ENCODE peak calls at places on chromosomes 16 and 17, in four cellular contexts. Z is A549, F is GM12878, E is K562. C is an unnamed sample.

GRCh38 chr16:86722970-86723369 is 144.6 kb downstream of the FOXL1 start:
- DNase-seq in Z (no peak), F (no peak), E (no peak), C (no peak)

GRCh38 chr16:1105888-1106620 is 10.0 kb upstream of the C1QTNF8 start:
- DNase-seq in Z (peak), F (no peak), E (peak), C (peak)

GRCh38 chr17:6995500-6996255 is at the start of gene ALOX12:
- DNase-seq in Z (no peak), F (no peak), E (no peak), C (peak)

GRCh38 chr16:63876096-63876495 is 1245.8 kb downstream of the CDH11 start:
- DNase-seq in Z (no peak), F (no peak), E (no peak), C (no peak)

GRCh38 chr17:37054894-37055293 is 106.1 kb downstream of the AATF start:
- DNase-seq in Z (no peak), F (no peak), E (no peak), C (no peak)

GRCh38 chr16:67760831-67761230 is 41.7 kb upstream of the GFOD2 start:
- DNase-seq in Z (no peak), F (no peak), E (no peak), C (no peak)

GRCh38 chr17:10649031-10649430 is 8.1 kb downstream of the MYH3 start:
- DNase-seq in Z (no peak), F (no peak), E (no peak), C (no peak)

GRCh38 chr17:79915850-79916430 is 76.7 kb upstream of the CBX4 start:
- DNase-seq in Z (peak), F (no peak), E (peak), C (peak)

GRCh38 chr17:17691468-17692263 is 10.4 kb downstream of the RAI1 start:
- DNase-seq in Z (no peak), F (peak), E (no peak), C (no peak)

GRCh38 chr17:52410781-52411180 is 252.3 kb upstream of the CA10 start:
- DNase-seq in Z (no peak), F (no peak), E (no peak), C (no peak)

GRCh38 chr17:51124641-51125503 is 4.2 kb upstream of the SPAG9 start:
- DNase-seq in Z (no peak), F (no peak), E (no peak), C (no peak)

GRCh38 chr16:28211758-28212531 is at the start of gene XPO6:
- DNase-seq in Z (peak), F (no peak), E (peak), C (peak)

GRCh38 chr17:78783711-78784396 is 1.8 kb upstream of the CYTH1 start:
- DNase-seq in Z (no peak), F (no peak), E (peak), C (no peak)

GRCh38 chr16:31131841-31132271 is 3.7 kb downstream of the PRSS8 start:
- DNase-seq in Z (no peak), F (no peak), E (no peak), C (no peak)

GRCh38 chr16:30924086-30924714 is 828 bp downstream of the FBXL19 start:
- DNase-seq in Z (no peak), F (no peak), E (peak), C (peak)

GRCh38 chr17:61410555-61411089 is 11.0 kb downstream of the TBX2 start:
- DNase-seq in Z (peak), F (no peak), E (no peak), C (peak)

GRCh38 chr16:77905356-77905920 is 116.9 kb upstream of the CLEC3A start:
- DNase-seq in Z (peak), F (no peak), E (no peak), C (no peak)

GRCh38 chr16:30839523-30840227 is 52.7 kb upstream of the ZNF629 start:
- DNase-seq in Z (no peak), F (no peak), E (no peak), C (no peak)

GRCh38 chr17:66087073-66087472 is 104.9 kb downstream of the CEP112 start:
- DNase-seq in Z (no peak), F (no peak), E (no peak), C (no peak)

GRCh38 chr17:34146440-34147043 is 108.5 kb upstream of the CCL2 start:
- DNase-seq in Z (peak), F (no peak), E (peak), C (peak)

GRCh38 chr16:83915081-83915480 is 16.2 kb downstream of the MLYCD start:
- DNase-seq in Z (no peak), F (no peak), E (no peak), C (no peak)

GRCh38 chr17:3919123-3919624 is 2.9 kb upstream of the P2RX1 start:
- DNase-seq in Z (no peak), F (no peak), E (no peak), C (no peak)

GRCh38 chr17:9937164-9937835 is 32.2 kb upstream of the RCVRN start:
- DNase-seq in Z (no peak), F (no peak), E (no peak), C (no peak)

GRCh38 chr17:81615401-81615930 is 21.4 kb downstream of the NPLOC4 start:
- DNase-seq in Z (no peak), F (no peak), E (no peak), C (no peak)

GRCh38 chr16:89860747-89861304 is 12.6 kb upstream of the TCF25 start:
- DNase-seq in Z (peak), F (no peak), E (peak), C (peak)

GRCh38 chr16:28324235-28324886 is 32.0 kb downstream of the SBK1 start:
- DNase-seq in Z (peak), F (no peak), E (no peak), C (no peak)

GRCh38 chr16:29154676-29155121 is 169.8 kb downstream of the LAT start:
- DNase-seq in Z (no peak), F (no peak), E (no peak), C (no peak)

GRCh38 chr17:67922503-67922902 is 73.8 kb downstream of the C17orf58 start:
- DNase-seq in Z (no peak), F (no peak), E (no peak), C (no peak)

GRCh38 chr16:89842471-89843408 is 14.5 kb downstream of the SPIRE2 start:
- DNase-seq in Z (no peak), F (no peak), E (no peak), C (no peak)

GRCh38 chr16:27272076-27272475 is 3.5 kb upstream of the NSMCE1 start:
- DNase-seq in Z (no peak), F (no peak), E (no peak), C (no peak)

GRCh38 chr16:57054338-57054737 is 38.0 kb upstream of the CPNE2 start:
- DNase-seq in Z (no peak), F (no peak), E (no peak), C (no peak)

GRCh38 chr17:77394540-77395295 is 253.9 kb downstream of the SEC14L1 start:
- DNase-seq in Z (no peak), F (no peak), E (no peak), C (no peak)

GRCh38 chr17:56694825-56695224 is 101.3 kb downstream of the NOG start:
- DNase-seq in Z (no peak), F (no peak), E (no peak), C (no peak)

GRCh38 chr17:21542991-21543390 is 149.3 kb upstream of the KCNJ18 start:
- DNase-seq in Z (no peak), F (no peak), E (no peak), C (no peak)

GRCh38 chr17:27807567-27808470 is 7.5 kb upstream of the NOS2 start:
- DNase-seq in Z (no peak), F (peak), E (peak), C (no peak)

GRCh38 chr16:75909746-75910145 is 183.5 kb upstream of the CPHXL start:
- DNase-seq in Z (no peak), F (no peak), E (no peak), C (no peak)

GRCh38 chr16:84254080-84254479 is 14.3 kb upstream of the KCNG4 start:
- DNase-seq in Z (no peak), F (no peak), E (no peak), C (no peak)

GRCh38 chr17:47621293-47622178 is 28.2 kb upstream of the KPNB1 start:
- DNase-seq in Z (peak), F (no peak), E (no peak), C (peak)
- TF ChIP-seq USF2 in Z (no peak), F (no peak), E (no peak), C (no peak)

DNA sequence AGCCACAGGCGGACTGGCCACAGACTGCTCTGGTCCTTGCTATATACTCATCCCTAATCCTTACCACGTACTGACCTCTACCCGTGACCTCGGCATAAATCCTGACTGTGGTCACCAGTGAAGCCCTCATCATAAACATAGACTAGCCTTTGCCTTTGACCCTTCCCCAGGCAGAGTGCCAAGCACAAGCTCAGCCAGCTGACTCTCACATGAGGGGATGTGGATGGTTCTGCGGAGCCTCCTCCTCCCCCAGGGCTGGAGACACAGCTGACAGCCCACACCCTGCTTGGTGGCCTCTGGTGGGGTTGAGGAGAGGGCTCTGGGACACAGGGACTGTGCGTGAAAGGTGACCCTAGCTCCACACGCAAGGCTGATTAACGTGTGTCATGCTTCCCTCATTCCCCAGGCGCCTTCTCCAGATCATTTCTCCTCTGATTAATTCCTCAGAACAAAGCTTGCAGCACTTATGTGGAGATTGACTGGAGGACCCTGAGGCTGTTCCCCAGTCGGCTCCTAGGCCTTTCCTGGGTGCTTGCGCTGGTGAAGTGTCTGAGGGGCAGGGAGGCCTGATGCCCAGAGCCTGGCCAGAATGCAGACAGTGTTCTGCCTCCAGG is 241.5 kb upstream of the NLRP1 start:
- DNase-seq in Z (no peak), F (no peak), E (no peak), C (no peak)
- TF ChIP-seq USF2 in Z (no peak), F (no peak), E (no peak), C (no peak)

DNA sequence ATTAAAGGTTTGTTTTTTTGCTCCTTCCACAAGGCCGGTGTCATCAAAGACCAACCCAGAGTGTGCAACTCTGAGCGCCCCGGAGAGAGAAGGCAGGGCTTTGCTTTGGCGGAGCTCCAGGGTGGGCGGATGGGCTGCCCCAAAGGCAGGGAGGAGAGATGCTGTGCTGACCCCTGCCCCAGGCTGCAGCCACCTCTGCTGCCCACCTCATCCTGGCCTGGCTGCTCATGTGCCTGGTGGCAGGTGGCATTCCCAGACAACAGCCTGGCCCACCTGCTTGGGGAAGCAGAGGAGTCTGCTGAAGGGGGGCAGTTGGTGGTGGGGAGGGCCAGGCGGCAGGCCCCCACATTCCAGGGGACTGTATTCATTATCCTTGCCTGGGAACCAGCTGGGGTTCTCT is 122.1 kb downstream of the SDK2 start:
- DNase-seq in Z (no peak), F (no peak), E (no peak), C (no peak)
- TF ChIP-seq USF2 in Z (no peak), F (no peak), E (no peak), C (no peak)

GRCh38 chr17:38363016-38363415 is 11.4 kb downstream of the SOCS7 start:
- DNase-seq in Z (no peak), F (no peak), E (no peak), C (no peak)
- TF ChIP-seq USF2 in Z (no peak), F (no peak), E (no peak), C (no peak)

DNA sequence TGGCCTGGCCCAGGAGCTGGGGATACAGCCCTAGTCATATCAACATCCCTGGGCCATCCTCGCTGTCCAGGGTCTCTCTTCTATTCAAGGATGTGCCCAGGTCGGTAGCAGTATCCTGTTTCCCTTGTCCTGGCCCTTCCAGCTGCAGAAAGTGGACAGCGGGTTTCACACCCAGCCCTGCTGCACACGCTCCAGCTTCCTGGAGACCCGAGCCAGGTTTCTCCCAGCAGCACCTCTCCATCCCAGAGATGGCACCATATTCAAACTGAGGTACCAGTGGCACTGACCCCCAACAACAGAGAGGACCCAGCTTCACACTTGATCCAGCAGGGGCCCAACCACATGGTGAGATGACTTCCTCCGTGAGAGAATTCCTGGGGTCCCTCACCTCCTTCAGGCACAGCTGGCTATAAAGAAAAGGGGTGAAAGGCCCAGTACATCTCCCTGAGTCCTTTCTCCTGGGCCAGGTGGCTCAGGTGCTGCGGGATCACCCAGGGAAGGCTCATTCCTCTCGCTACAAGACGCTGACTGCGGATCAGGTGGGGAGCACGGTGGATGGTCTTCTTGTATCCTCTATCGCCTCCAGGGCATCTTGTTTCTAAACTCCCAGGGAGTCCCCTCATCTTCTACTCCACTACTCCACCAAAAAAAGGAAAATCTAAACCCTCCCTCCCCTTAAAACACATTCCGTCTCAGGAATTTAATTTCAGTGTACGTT is 1.4 kb downstream of the CUEDC1 start:
- DNase-seq in Z (no peak), F (no peak), E (no peak), C (no peak)
- TF ChIP-seq USF2 in Z (no peak), F (no peak), E (no peak), C (no peak)

DNA sequence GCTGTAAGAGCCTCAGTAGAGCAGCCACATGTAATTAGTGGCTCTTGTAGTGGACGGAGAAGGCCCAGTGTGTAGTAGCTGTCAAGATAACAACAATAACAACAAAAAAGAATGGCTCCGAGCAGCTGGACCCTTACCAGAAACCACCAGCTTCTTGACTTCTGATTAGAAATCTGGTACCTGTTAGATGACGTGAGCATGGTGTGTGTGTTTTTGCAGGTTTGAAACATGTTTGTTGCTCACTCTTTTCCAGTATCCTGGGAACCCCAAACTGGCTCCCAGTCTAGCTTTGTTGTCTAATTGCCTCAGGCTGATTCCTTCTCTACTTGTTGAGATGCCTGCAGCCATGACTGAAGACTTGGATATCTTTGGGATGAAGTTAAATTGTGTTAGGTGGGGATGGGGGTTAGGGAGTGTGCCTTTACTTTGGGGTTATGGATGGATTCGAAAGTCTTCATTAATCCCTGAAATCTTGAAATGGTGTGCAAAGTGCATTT is 21.0 kb downstream of the IGF2BP1 start:
- DNase-seq in Z (no peak), F (no peak), E (no peak), C (no peak)
- TF ChIP-seq USF2 in Z (no peak), F (no peak), E (no peak), C (no peak)

DNA sequence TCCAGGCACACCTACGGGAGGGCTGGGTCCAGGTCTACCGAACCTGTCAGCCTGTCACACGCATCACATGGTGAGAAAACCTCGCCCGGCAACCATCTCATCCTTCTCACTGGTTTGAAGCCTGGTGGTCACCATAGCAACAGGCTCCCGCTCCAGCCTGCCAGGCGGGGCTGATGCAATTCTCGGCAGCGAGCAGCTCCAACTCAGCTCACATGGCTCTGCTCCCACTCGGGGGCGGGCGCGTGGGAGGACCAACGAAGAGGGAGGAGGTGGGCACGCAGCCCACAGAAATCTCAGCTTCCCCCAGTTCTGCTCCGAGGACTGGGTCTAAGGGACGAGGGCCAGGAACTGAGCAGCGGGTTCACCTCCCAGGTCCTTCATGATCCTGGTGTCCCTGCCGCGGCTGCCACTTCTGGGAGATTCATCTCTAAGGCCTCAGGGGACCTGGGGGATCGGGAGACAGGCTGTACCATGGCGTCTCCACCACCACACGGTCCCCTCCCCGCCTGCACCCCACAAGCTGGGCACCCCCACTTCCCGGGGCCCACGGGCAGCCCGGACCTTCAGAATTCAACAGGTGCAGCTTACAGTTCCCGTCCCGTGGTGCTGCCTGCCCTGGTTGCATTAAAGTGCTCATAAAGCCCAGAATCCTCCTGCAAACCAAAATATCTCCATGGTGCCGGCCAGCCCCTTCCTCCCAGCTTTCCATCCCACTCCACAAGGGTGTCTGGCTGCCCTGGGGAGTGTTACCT is 25.8 kb downstream of the ABR start:
- DNase-seq in Z (peak), F (no peak), E (peak), C (peak)
- TF ChIP-seq USF2 in Z (no peak), F (no peak), E (no peak), C (peak)

GRCh38 chr16:85696761-85697160 is 8.0 kb upstream of the GINS2 start:
- DNase-seq in Z (no peak), F (no peak), E (no peak), C (no peak)

GRCh38 chr16:85698459-85699223 is 9.9 kb upstream of the GINS2 start:
- DNase-seq in Z (no peak), F (no peak), E (peak), C (no peak)

GRCh38 chr16:85697441-85697840 is 8.7 kb upstream of the GINS2 start:
- DNase-seq in Z (no peak), F (no peak), E (no peak), C (no peak)

GRCh38 chr16:85699224-85699558 is 10.4 kb upstream of the GINS2 start:
- DNase-seq in Z (no peak), F (no peak), E (no peak), C (peak)

DNA sequence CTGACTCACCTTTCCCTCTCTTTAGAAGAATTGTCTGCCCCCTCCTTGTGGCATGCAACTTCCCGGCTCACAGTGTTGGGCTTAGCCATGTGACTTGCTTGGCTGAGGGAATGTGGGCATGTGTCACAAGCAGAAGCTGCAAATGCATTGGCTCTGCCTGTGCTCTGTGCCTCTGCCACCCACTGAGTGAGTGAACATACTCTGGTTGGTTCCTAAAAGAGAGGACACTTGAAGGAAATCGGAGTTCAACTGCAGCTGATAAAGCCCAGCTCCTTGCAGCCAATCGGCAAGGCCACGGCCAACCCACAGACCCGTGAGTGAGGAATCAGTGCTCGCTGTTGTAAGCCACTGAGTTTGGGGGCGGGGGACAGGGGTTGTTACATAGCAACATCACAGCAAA is 10.9 kb upstream of the GINS2 start:
- DNase-seq in Z (peak), F (no peak), E (peak), C (no peak)
- TF ChIP-seq USF2 in Z (no peak), F (no peak), E (no peak), C (no peak)

C was measured in WTC11.